ENCODE peak calls at places on chromosomes 11 and 22, in eight cellular contexts. J is effector memory CD4-positive, alpha-beta T cell; S is spleen; V is activated CD4-positive, alpha-beta memory T cell treated with anti-CD3 and anti-CD28 coated beads for 36 hours; Y is vagina; P is iPS-NIHi11; U is NCI-H2171; B is HuH-7. E is an unnamed sample.

GRCh38 chr22:46674367-46674781 is 54.2 kb downstream of the GRAMD4 start:
- DNase-seq in J (peak), S (peak), V (peak), Y (no peak), P (no peak), U (no peak), B (no peak), E (peak)

GRCh38 chr11:1521382-1522080 is 35.0 kb upstream of the MOB2 start:
- DNase-seq in J (no peak), S (peak), V (no peak), Y (no peak), P (no peak), U (no peak), B (no peak), E (no peak)

GRCh38 chr22:38490915-38491314 is 15.2 kb downstream of the DDX17 start:
- DNase-seq in J (no peak), S (peak), V (no peak), Y (no peak), P (no peak), U (no peak), B (no peak), E (no peak)

GRCh38 chr11:128800871-128801417 is 66.2 kb downstream of the KCNJ1 start:
- DNase-seq in J (no peak), S (no peak), V (no peak), Y (no peak), P (no peak), U (no peak), B (no peak), E (no peak)

GRCh38 chr11:13193613-13194012 is 84.0 kb upstream of the BMAL1 start:
- DNase-seq in J (no peak), S (no peak), V (no peak), Y (no peak), P (no peak), U (no peak), B (no peak), E (no peak)

GRCh38 chr11:70399681-70400112 is 1.4 kb downstream of the CTTN start:
- DNase-seq in J (no peak), S (no peak), V (peak), Y (peak), P (peak), U (no peak), B (no peak), E (no peak)

GRCh38 chr11:77473001-77473800 is 693 bp downstream of the PAK1 start:
- DNase-seq in J (peak), S (peak), V (peak), Y (no peak), P (peak), U (peak), B (peak), E (peak)

GRCh38 chr11:60831501-60832079 is 10.3 kb upstream of the CCDC86 start:
- DNase-seq in J (no peak), S (no peak), V (no peak), Y (no peak), P (no peak), U (no peak), B (no peak), E (no peak)

GRCh38 chr22:37063436-37064420 is 12.2 kb downstream of the KCTD17 start:
- DNase-seq in J (no peak), S (no peak), V (no peak), Y (no peak), P (no peak), U (peak), B (no peak), E (no peak)

GRCh38 chr11:111775024-111775710 is 9.0 kb upstream of the PPP2R1B start:
- DNase-seq in J (no peak), S (no peak), V (no peak), Y (no peak), P (no peak), U (no peak), B (no peak), E (no peak)

GRCh38 chr11:111427471-111427912 is 48.4 kb upstream of the POU2AF1 start:
- DNase-seq in J (no peak), S (no peak), V (no peak), Y (no peak), P (no peak), U (peak), B (no peak), E (no peak)

GRCh38 chr11:119363874-119364590 is 17.5 kb downstream of the USP2 start:
- DNase-seq in J (peak), S (peak), V (peak), Y (no peak), P (peak), U (no peak), B (peak), E (no peak)

GRCh38 chr22:23184764-23185113 is 4.4 kb downstream of the BCR start:
- DNase-seq in J (no peak), S (no peak), V (no peak), Y (no peak), P (no peak), U (peak), B (no peak), E (no peak)

GRCh38 chr11:61404641-61405040 is 12.3 kb downstream of the TMEM216 start:
- DNase-seq in J (no peak), S (no peak), V (no peak), Y (no peak), P (no peak), U (no peak), B (no peak), E (no peak)

GRCh38 chr11:1772270-1773130 is 8.8 kb upstream of the CTSD start:
- DNase-seq in J (peak), S (peak), V (peak), Y (no peak), P (peak), U (no peak), B (no peak), E (peak)

GRCh38 chr11:74366576-74366975 is 31.7 kb downstream of the PGM2L1 start:
- DNase-seq in J (no peak), S (no peak), V (no peak), Y (no peak), P (peak), U (no peak), B (no peak), E (no peak)

GRCh38 chr11:106399075-106399500 is 321.6 kb downstream of the AASDHPPT start:
- DNase-seq in J (no peak), S (no peak), V (no peak), Y (no peak), P (no peak), U (no peak), B (no peak), E (no peak)

GRCh38 chr11:73585834-73586575 is 11.9 kb downstream of the FAM168A start:
- DNase-seq in J (no peak), S (no peak), V (no peak), Y (no peak), P (no peak), U (no peak), B (no peak), E (no peak)

GRCh38 chr11:76629133-76629852 is 41.3 kb downstream of the LRRC32 start:
- DNase-seq in J (no peak), S (no peak), V (peak), Y (peak), P (no peak), U (no peak), B (no peak), E (no peak)

GRCh38 chr11:111770581-111771134 is 4.5 kb upstream of the PPP2R1B start:
- DNase-seq in J (no peak), S (no peak), V (no peak), Y (no peak), P (no peak), U (no peak), B (no peak), E (no peak)

GRCh38 chr11:69637956-69638871 is 2.7 kb upstream of the CCND1 start:
- DNase-seq in J (no peak), S (peak), V (no peak), Y (no peak), P (peak), U (peak), B (peak), E (no peak)

GRCh38 chr22:45321827-45322226 is 12.1 kb downstream of the FAM118A start:
- DNase-seq in J (no peak), S (peak), V (no peak), Y (no peak), P (no peak), U (no peak), B (no peak), E (no peak)

GRCh38 chr11:35618497-35619029 is 303 bp downstream of the FJX1 start:
- DNase-seq in J (no peak), S (peak), V (peak), Y (no peak), P (peak), U (no peak), B (peak), E (no peak)

GRCh38 chr11:70528046-70528793 is 129.9 kb downstream of the CTTN start:
- DNase-seq in J (no peak), S (peak), V (no peak), Y (no peak), P (no peak), U (no peak), B (no peak), E (no peak)

GRCh38 chr11:132114743-132115142 is 744.3 kb downstream of the NTM start:
- DNase-seq in J (no peak), S (no peak), V (no peak), Y (no peak), P (no peak), U (no peak), B (no peak), E (no peak)

GRCh38 chr11:88414981-88415391 is 77.5 kb upstream of the CTSC start:
- DNase-seq in J (no peak), S (no peak), V (peak), Y (no peak), P (no peak), U (no peak), B (no peak), E (peak)

GRCh38 chr11:115927823-115928329 is 423.7 kb upstream of the CADM1 start:
- DNase-seq in J (no peak), S (no peak), V (no peak), Y (no peak), P (no peak), U (no peak), B (no peak), E (no peak)

GRCh38 chr11:72937439-72937838 is 123.2 kb downstream of the ATG16L2 start:
- DNase-seq in J (no peak), S (no peak), V (no peak), Y (no peak), P (no peak), U (no peak), B (no peak), E (no peak)